ENCODE peak calls at places on chromosome 20, in nine cellular contexts. One of them, this sample, is unnamed.
A peak's percentile ranks its signal among the peaks of the same experiment; 100 is the strongest.

GRCh38 chr20:14955396-14955795 is 618.0 kb upstream of the FLRT3 start:
- DNase-seq in NB4: peak; percentile 1
- DNase-seq in heart right ventricle: no peak
- DNase-seq in hepatocyte: no peak
- DNase-seq in brain microvascular endothelial cell: no peak
- DNase-seq in uterus: no peak
- DNase-seq in glutamatergic neuron: no peak
- DNase-seq in endothelial cell: no peak
- DNase-seq in upper lobe of right lung: no peak
- DNase-seq in this sample: no peak

GRCh38 chr20:40536866-40537265 is 152.2 kb downstream of the MAFB start:
- DNase-seq in NB4: no peak
- DNase-seq in heart right ventricle: no peak
- DNase-seq in hepatocyte: no peak
- DNase-seq in brain microvascular endothelial cell: no peak
- DNase-seq in uterus: no peak
- DNase-seq in glutamatergic neuron: no peak
- DNase-seq in endothelial cell: no peak
- DNase-seq in upper lobe of right lung: no peak
- DNase-seq in this sample: no peak

GRCh38 chr20:5504061-5504739 is 187.4 kb upstream of the PROKR2 start:
- DNase-seq in NB4: peak; percentile 47
- DNase-seq in heart right ventricle: peak; percentile 65
- DNase-seq in hepatocyte: no peak
- DNase-seq in brain microvascular endothelial cell: peak; percentile 10
- DNase-seq in uterus: peak; percentile 64
- DNase-seq in glutamatergic neuron: no peak
- DNase-seq in endothelial cell: peak; percentile 35
- DNase-seq in upper lobe of right lung: peak; percentile 81
- DNase-seq in this sample: no peak

GRCh38 chr20:6783752-6784725 is 16.6 kb downstream of the BMP2 start:
- DNase-seq in NB4: peak; percentile 57
- DNase-seq in heart right ventricle: no peak
- DNase-seq in hepatocyte: peak; percentile 26
- DNase-seq in brain microvascular endothelial cell: no peak
- DNase-seq in uterus: no peak
- DNase-seq in glutamatergic neuron: no peak
- DNase-seq in endothelial cell: no peak
- DNase-seq in upper lobe of right lung: no peak
- DNase-seq in this sample: no peak

GRCh38 chr20:37353285-37353849 is 7.4 kb downstream of the SRC start:
- DNase-seq in NB4: no peak
- DNase-seq in heart right ventricle: no peak
- DNase-seq in hepatocyte: no peak
- DNase-seq in brain microvascular endothelial cell: no peak
- DNase-seq in uterus: no peak
- DNase-seq in glutamatergic neuron: no peak
- DNase-seq in endothelial cell: no peak
- DNase-seq in upper lobe of right lung: peak; percentile 32
- DNase-seq in this sample: no peak

GRCh38 chr20:63635431-63636141 is 8.7 kb upstream of the GMEB2 start:
- DNase-seq in NB4: peak; percentile 93
- DNase-seq in heart right ventricle: no peak
- DNase-seq in hepatocyte: no peak
- DNase-seq in brain microvascular endothelial cell: no peak
- DNase-seq in uterus: no peak
- DNase-seq in glutamatergic neuron: no peak
- DNase-seq in endothelial cell: no peak
- DNase-seq in upper lobe of right lung: peak; percentile 73
- DNase-seq in this sample: no peak

GRCh38 chr20:12237772-12238171 is 320.1 kb downstream of the BTBD3 start:
- DNase-seq in NB4: no peak
- DNase-seq in heart right ventricle: no peak
- DNase-seq in hepatocyte: no peak
- DNase-seq in brain microvascular endothelial cell: no peak
- DNase-seq in uterus: peak; percentile 38
- DNase-seq in glutamatergic neuron: no peak
- DNase-seq in endothelial cell: no peak
- DNase-seq in upper lobe of right lung: no peak
- DNase-seq in this sample: no peak

GRCh38 chr20:63057133-63058117 is 50.7 kb upstream of the BHLHE23 start:
- DNase-seq in NB4: no peak
- DNase-seq in heart right ventricle: no peak
- DNase-seq in hepatocyte: no peak
- DNase-seq in brain microvascular endothelial cell: no peak
- DNase-seq in uterus: no peak
- DNase-seq in glutamatergic neuron: peak; percentile 1
- DNase-seq in endothelial cell: no peak
- DNase-seq in upper lobe of right lung: peak; percentile 3
- DNase-seq in this sample: no peak

GRCh38 chr20:30922129-30922528 is 335.3 kb upstream of the DEFB115 start:
- DNase-seq in NB4: no peak
- DNase-seq in heart right ventricle: no peak
- DNase-seq in hepatocyte: no peak
- DNase-seq in brain microvascular endothelial cell: no peak
- DNase-seq in uterus: no peak
- DNase-seq in glutamatergic neuron: peak; percentile 62
- DNase-seq in endothelial cell: no peak
- DNase-seq in upper lobe of right lung: peak; percentile 58
- DNase-seq in this sample: no peak

GRCh38 chr20:57399587-57400261 is 8.5 kb downstream of the RBM38 start:
- DNase-seq in NB4: no peak
- DNase-seq in heart right ventricle: peak; percentile 51
- DNase-seq in hepatocyte: no peak
- DNase-seq in brain microvascular endothelial cell: no peak
- DNase-seq in uterus: no peak
- DNase-seq in glutamatergic neuron: no peak
- DNase-seq in endothelial cell: no peak
- DNase-seq in upper lobe of right lung: no peak
- DNase-seq in this sample: no peak

GRCh38 chr20:55793986-55794385 is 211.3 kb downstream of the CBLN4 start:
- DNase-seq in NB4: no peak
- DNase-seq in heart right ventricle: no peak
- DNase-seq in hepatocyte: no peak
- DNase-seq in brain microvascular endothelial cell: no peak
- DNase-seq in uterus: no peak
- DNase-seq in glutamatergic neuron: no peak
- DNase-seq in endothelial cell: no peak
- DNase-seq in upper lobe of right lung: no peak
- DNase-seq in this sample: no peak

GRCh38 chr20:45833883-45834796 is 541 bp downstream of the SNX21 start:
- DNase-seq in NB4: peak; percentile 30
- DNase-seq in heart right ventricle: peak; percentile 80
- DNase-seq in hepatocyte: peak; percentile 81
- DNase-seq in brain microvascular endothelial cell: no peak
- DNase-seq in uterus: peak; percentile 87
- DNase-seq in glutamatergic neuron: peak; percentile 76
- DNase-seq in endothelial cell: peak; percentile 70
- DNase-seq in upper lobe of right lung: peak; percentile 86
- DNase-seq in this sample: peak; percentile 78

GRCh38 chr20:30485331-30486102 is 771.9 kb upstream of the DEFB115 start:
- DNase-seq in NB4: no peak
- DNase-seq in heart right ventricle: no peak
- DNase-seq in hepatocyte: no peak
- DNase-seq in brain microvascular endothelial cell: no peak
- DNase-seq in uterus: no peak
- DNase-seq in glutamatergic neuron: no peak
- DNase-seq in endothelial cell: no peak
- DNase-seq in upper lobe of right lung: no peak
- DNase-seq in this sample: no peak

GRCh38 chr20:62990306-62990825 is 16.4 kb downstream of the BHLHE23 start:
- DNase-seq in NB4: no peak
- DNase-seq in heart right ventricle: no peak
- DNase-seq in hepatocyte: no peak
- DNase-seq in brain microvascular endothelial cell: no peak
- DNase-seq in uterus: no peak
- DNase-seq in glutamatergic neuron: no peak
- DNase-seq in endothelial cell: no peak
- DNase-seq in upper lobe of right lung: no peak
- DNase-seq in this sample: no peak

GRCh38 chr20:34852298-34852697 is 20.4 kb downstream of the GGT7 start:
- DNase-seq in NB4: no peak
- DNase-seq in heart right ventricle: no peak
- DNase-seq in hepatocyte: no peak
- DNase-seq in brain microvascular endothelial cell: no peak
- DNase-seq in uterus: no peak
- DNase-seq in glutamatergic neuron: no peak
- DNase-seq in endothelial cell: no peak
- DNase-seq in upper lobe of right lung: no peak
- DNase-seq in this sample: no peak

GRCh38 chr20:34848597-34848996 is 23.1 kb upstream of the NCOA6 start:
- DNase-seq in NB4: no peak
- DNase-seq in heart right ventricle: no peak
- DNase-seq in hepatocyte: no peak
- DNase-seq in brain microvascular endothelial cell: no peak
- DNase-seq in uterus: no peak
- DNase-seq in glutamatergic neuron: no peak
- DNase-seq in endothelial cell: no peak
- DNase-seq in upper lobe of right lung: no peak
- DNase-seq in this sample: no peak

GRCh38 chr20:34850969-34851368 is 21.7 kb downstream of the GGT7 start:
- DNase-seq in NB4: no peak
- DNase-seq in heart right ventricle: no peak
- DNase-seq in hepatocyte: no peak
- DNase-seq in brain microvascular endothelial cell: no peak
- DNase-seq in uterus: no peak
- DNase-seq in glutamatergic neuron: no peak
- DNase-seq in endothelial cell: no peak
- DNase-seq in upper lobe of right lung: no peak
- DNase-seq in this sample: no peak

DNA sequence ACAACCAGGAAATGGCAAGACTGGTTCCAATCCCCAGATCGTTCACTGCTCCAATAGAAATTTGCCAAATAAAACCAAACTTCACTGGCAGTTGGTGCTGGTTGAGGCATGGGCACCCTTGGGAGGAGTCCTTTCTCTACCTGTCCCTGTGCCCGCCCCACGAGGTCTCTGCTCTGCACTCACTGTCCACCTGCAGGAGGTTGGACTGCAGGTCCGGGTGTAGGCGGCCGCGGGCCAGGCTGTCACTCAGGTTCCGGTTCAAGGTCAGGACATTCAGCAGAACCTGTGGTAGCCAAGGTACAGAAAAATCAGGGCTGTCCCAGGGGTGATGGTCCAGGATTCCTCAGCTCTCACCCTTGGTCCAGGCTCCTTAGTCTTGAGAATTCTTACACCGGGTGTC is 22.9 kb downstream of the GGT7 start:
- DNase-seq in NB4: no peak
- DNase-seq in heart right ventricle: no peak
- DNase-seq in hepatocyte: no peak
- DNase-seq in brain microvascular endothelial cell: no peak
- DNase-seq in uterus: no peak
- DNase-seq in glutamatergic neuron: no peak
- DNase-seq in endothelial cell: no peak
- DNase-seq in upper lobe of right lung: no peak
- DNase-seq in this sample: no peak
- TF ChIP-seq CTCF in NB4: no peak
- TF ChIP-seq CTCF in heart right ventricle: no peak
- TF ChIP-seq CTCF in hepatocyte: no peak
- TF ChIP-seq CTCF in brain microvascular endothelial cell: no peak
- TF ChIP-seq CTCF in uterus: no peak
- TF ChIP-seq CTCF in glutamatergic neuron: no peak
- TF ChIP-seq CTCF in endothelial cell: no peak
- TF ChIP-seq CTCF in upper lobe of right lung: no peak
- TF ChIP-seq CTCF in this sample: no peak

GRCh38 chr20:61957961-61958715 is 107.5 kb downstream of the TAF4 start:
- DNase-seq in NB4: no peak
- DNase-seq in heart right ventricle: no peak
- DNase-seq in hepatocyte: no peak
- DNase-seq in brain microvascular endothelial cell: no peak
- DNase-seq in uterus: no peak
- DNase-seq in glutamatergic neuron: no peak
- DNase-seq in endothelial cell: peak; percentile 1
- DNase-seq in upper lobe of right lung: peak; percentile 20
- DNase-seq in this sample: no peak
- TF ChIP-seq CTCF in NB4: no peak
- TF ChIP-seq CTCF in heart right ventricle: no peak
- TF ChIP-seq CTCF in hepatocyte: no peak
- TF ChIP-seq CTCF in brain microvascular endothelial cell: no peak
- TF ChIP-seq CTCF in uterus: no peak
- TF ChIP-seq CTCF in glutamatergic neuron: no peak
- TF ChIP-seq CTCF in endothelial cell: no peak
- TF ChIP-seq CTCF in upper lobe of right lung: no peak
- TF ChIP-seq CTCF in this sample: no peak

DNA sequence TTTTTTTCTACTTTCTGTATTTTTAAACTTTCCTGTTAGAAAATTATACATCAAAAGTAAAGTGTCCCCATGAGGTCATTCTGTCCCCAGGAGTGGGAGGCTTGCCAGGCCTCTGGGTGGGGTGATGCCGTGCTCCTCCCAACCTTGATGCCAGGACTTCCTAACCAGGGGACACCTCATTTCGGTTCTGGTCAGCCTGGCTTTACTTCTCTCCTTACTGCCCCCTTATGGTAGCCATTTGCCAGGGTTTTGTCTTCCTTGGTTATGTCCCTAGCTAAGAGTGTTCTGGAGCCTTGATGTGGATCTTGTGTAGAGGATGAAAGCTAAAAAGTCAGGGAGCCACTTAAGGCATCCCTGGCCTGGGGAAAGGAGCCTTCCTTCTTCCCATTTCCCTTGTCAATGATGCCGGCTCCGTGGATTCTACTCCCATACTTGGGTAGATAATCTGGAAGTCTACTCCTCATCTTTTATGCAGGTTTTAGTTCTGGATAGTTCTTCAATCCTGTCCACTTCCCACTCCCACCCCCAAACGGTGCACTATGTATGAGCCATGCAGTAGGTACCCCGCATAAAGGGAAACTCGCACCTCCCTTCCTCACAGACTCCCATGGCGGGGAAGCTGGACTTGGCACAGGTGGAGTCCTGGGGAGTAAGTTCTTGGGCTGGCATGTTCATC is 164.1 kb upstream of the SALL4 start:
- DNase-seq in NB4: peak; percentile 56
- DNase-seq in heart right ventricle: peak; percentile 34
- DNase-seq in hepatocyte: peak; percentile 75
- DNase-seq in brain microvascular endothelial cell: peak; percentile 76
- DNase-seq in uterus: no peak
- DNase-seq in glutamatergic neuron: no peak
- DNase-seq in endothelial cell: peak; percentile 68
- DNase-seq in upper lobe of right lung: no peak
- DNase-seq in this sample: peak; percentile 44
- TF ChIP-seq CTCF in NB4: peak; percentile 83
- TF ChIP-seq CTCF in heart right ventricle: peak; percentile 67
- TF ChIP-seq CTCF in hepatocyte: peak; percentile 52
- TF ChIP-seq CTCF in brain microvascular endothelial cell: peak; percentile 87
- TF ChIP-seq CTCF in uterus: peak; percentile 29
- TF ChIP-seq CTCF in glutamatergic neuron: peak; percentile 44
- TF ChIP-seq CTCF in endothelial cell: peak; percentile 38
- TF ChIP-seq CTCF in upper lobe of right lung: peak; percentile 61
- TF ChIP-seq CTCF in this sample: peak; percentile 56

GRCh38 chr20:34755367-34755766 is 51.2 kb downstream of the TP53INP2 start:
- DNase-seq in NB4: no peak
- DNase-seq in heart right ventricle: no peak
- DNase-seq in hepatocyte: no peak
- DNase-seq in brain microvascular endothelial cell: no peak
- DNase-seq in uterus: no peak
- DNase-seq in glutamatergic neuron: no peak
- DNase-seq in endothelial cell: no peak
- DNase-seq in upper lobe of right lung: no peak
- DNase-seq in this sample: no peak
- TF ChIP-seq CTCF in NB4: no peak
- TF ChIP-seq CTCF in heart right ventricle: no peak
- TF ChIP-seq CTCF in hepatocyte: no peak
- TF ChIP-seq CTCF in brain microvascular endothelial cell: no peak
- TF ChIP-seq CTCF in uterus: no peak
- TF ChIP-seq CTCF in glutamatergic neuron: no peak
- TF ChIP-seq CTCF in endothelial cell: no peak
- TF ChIP-seq CTCF in upper lobe of right lung: no peak
- TF ChIP-seq CTCF in this sample: no peak